ENCODE peak calls at places on chromosomes 16 and 17, in six cellular contexts. M is progenitor cell of endocrine pancreas; Q is WTC11; W is HFFc6; B is left ventricle myocardium inferior; G is activated CD4-positive, alpha-beta T cell treated with anti-CD3 and anti-CD28 coated beads for 1 hour. V is an unnamed sample.

GRCh38 chr17:48510761-48511604 is 19.8 kb downstream of the HOXB1 start:
- DNase-seq in M (no peak), W (no peak), G (peak; percentile 11), Q (no peak), B (no peak), V (no peak)

GRCh38 chr16:89605186-89605970 is 8.1 kb upstream of the DPEP1 start:
- DNase-seq in W (no peak), Q (no peak), M (no peak), B (no peak), G (no peak), V (no peak)

GRCh38 chr17:44628234-44629188 is 27.8 kb upstream of the MEIOC start:
- DNase-seq in M (no peak), W (no peak), G (no peak), Q (peak; percentile 80), B (peak; percentile 23), V (peak; percentile 56)

GRCh38 chr17:34146440-34147043 is 108.5 kb upstream of the CCL2 start:
- DNase-seq in M (peak; percentile 46), Q (peak; percentile 89), W (no peak), G (peak; percentile 13), B (peak; percentile 48), V (peak; percentile 77)

GRCh38 chr17:63190821-63191220 is 224.8 kb downstream of the TANC2 start:
- DNase-seq in Q (no peak), W (no peak), G (no peak), M (no peak), B (no peak), V (no peak)

GRCh38 chr17:79353016-79353415 is 257.8 kb downstream of the RBFOX3 start:
- DNase-seq in Q (no peak), M (no peak), W (no peak), G (no peak), B (no peak), V (no peak)

GRCh38 chr17:5823219-5823618 is 238.9 kb upstream of the NLRP1 start:
- DNase-seq in G (no peak), B (no peak), Q (no peak), W (no peak), M (no peak), V (no peak)

GRCh38 chr16:54136276-54136625 is 150.3 kb downstream of the IRX3 start:
- DNase-seq in G (no peak), W (no peak), M (no peak), B (no peak), Q (no peak), V (no peak)

GRCh38 chr17:31533546-31534155 is 142.2 kb downstream of the RAB11FIP4 start:
- DNase-seq in M (no peak), Q (peak; percentile 72), B (no peak), W (peak; percentile 61), G (no peak), V (peak; percentile 56)

GRCh38 chr17:18280239-18280638 is 19.8 kb downstream of the MIEF2 start:
- DNase-seq in M (no peak), W (no peak), G (no peak), Q (no peak), B (no peak), V (no peak)

GRCh38 chr16:380837-381787 is 666 bp downstream of the PGAP6 start:
- DNase-seq in W (no peak), B (no peak), Q (peak; percentile 53), M (no peak), G (no peak), V (peak; percentile 49)

GRCh38 chr17:64778367-64779290 is 116.5 kb upstream of the SMURF2 start:
- DNase-seq in B (peak; percentile 24), Q (peak; percentile 65), W (no peak), M (peak; percentile 27), G (no peak), V (peak; percentile 53)

GRCh38 chr17:59756236-59756818 is 48.9 kb downstream of the VMP1 start:
- DNase-seq in B (no peak), M (no peak), W (peak; percentile 72), Q (no peak), G (no peak), V (no peak)

GRCh38 chr17:17487998-17488397 is 8.2 kb downstream of the RASD1 start:
- DNase-seq in Q (no peak), M (no peak), B (no peak), G (no peak), W (no peak), V (no peak)

GRCh38 chr16:8665529-8665928 is 8.9 kb upstream of the ABAT start:
- DNase-seq in W (no peak), Q (peak; percentile 22), G (no peak), M (no peak), B (no peak), V (no peak)

GRCh38 chr17:17784599-17785264 is 52.1 kb downstream of the SREBF1 start:
- DNase-seq in B (no peak), Q (no peak), W (no peak), G (no peak), M (no peak), V (no peak)

GRCh38 chr16:4038448-4038847 is 77.8 kb downstream of the ADCY9 start:
- DNase-seq in G (no peak), Q (no peak), M (no peak), W (no peak), B (no peak), V (no peak)

GRCh38 chr17:29524692-29525091 is 42.1 kb downstream of the ABHD15 start:
- DNase-seq in Q (no peak), B (no peak), M (no peak), G (no peak), W (no peak), V (no peak)

GRCh38 chr16:8920676-8921625 is 38.8 kb downstream of the LITAFD start:
- DNase-seq in W (no peak), M (no peak), G (no peak), B (no peak), Q (no peak), V (no peak)

GRCh38 chr17:40415390-40415789 is 2.3 kb downstream of the TOP2A start:
- DNase-seq in B (no peak), Q (no peak), M (no peak), W (peak; percentile 52), G (no peak), V (no peak)

GRCh38 chr17:49576121-49576905 is 642 bp downstream of the NXPH3 start:
- DNase-seq in G (no peak), B (peak; percentile 66), M (no peak), Q (peak; percentile 70), W (no peak), V (peak; percentile 58)

GRCh38 chr17:40122944-40123810 is 1.4 kb downstream of the MSL1 start:
- DNase-seq in Q (peak; percentile 82), G (peak; percentile 32), M (peak; percentile 41), B (peak; percentile 45), W (no peak), V (peak; percentile 50)

GRCh38 chr16:16021988-16022682 is 72.7 kb downstream of the ABCC1 start:
- DNase-seq in G (no peak), M (peak; percentile 27), B (peak; percentile 97), W (peak; percentile 96), Q (no peak), V (no peak)

GRCh38 chr17:2222901-2223616 is 80.5 kb downstream of the SMG6 start:
- DNase-seq in Q (no peak), W (peak; percentile 63), M (no peak), G (peak; percentile 41), B (peak; percentile 75), V (no peak)

GRCh38 chr17:39663688-39664580 is 1.2 kb upstream of the TCAP start:
- DNase-seq in Q (peak; percentile 76), W (no peak), B (peak; percentile 52), M (no peak), G (no peak), V (peak; percentile 33)

GRCh38 chr16:49333268-49333597 is 40.4 kb upstream of the C16orf78 start:
- DNase-seq in G (no peak), B (no peak), W (no peak), Q (no peak), M (no peak), V (no peak)

GRCh38 chr17:46929413-46929812 is 6.5 kb downstream of the GOSR2 start:
- DNase-seq in Q (no peak), B (no peak), M (no peak), W (peak; percentile 94), G (no peak), V (no peak)

GRCh38 chr16:28186752-28187151 is 25.0 kb downstream of the XPO6 start:
- DNase-seq in M (no peak), B (no peak), Q (no peak), W (peak; percentile 55), G (no peak), V (no peak)

GRCh38 chr17:79706931-79707382 is 23.8 kb upstream of the ENPP7 start:
- DNase-seq in B (no peak), W (no peak), M (no peak), G (no peak), Q (no peak), V (no peak)

GRCh38 chr16:4937782-4938682 is 1.1 kb upstream of the PPL start:
- DNase-seq in B (no peak), G (no peak), Q (no peak), W (no peak), M (no peak), V (no peak)

GRCh38 chr16:3152022-3152272 is 17.1 kb downstream of the ZNF213 start:
- DNase-seq in M (no peak), Q (no peak), W (no peak), B (no peak), G (no peak), V (no peak)

GRCh38 chr17:45003877-45004276 is 35.8 kb upstream of the C1QL1 start:
- DNase-seq in M (no peak), W (no peak), B (no peak), Q (no peak), G (no peak), V (no peak)

GRCh38 chr16:62752837-62753236 is 716.6 kb upstream of the CDH8 start:
- DNase-seq in W (no peak), G (no peak), Q (no peak), B (no peak), M (no peak), V (no peak)